ENCODE peak calls at places on chromosomes 5 and 9, in four cellular contexts. One of them, this sample, is unnamed.

GRCh38 chr5:132813599-132814440 is 718 bp downstream of the SOWAHA start:
- DNase-seq in H1: peak; percentile 80
- DNase-seq in activated CD4-positive, alpha-beta memory T cell treated with anti-CD3 and anti-CD28 coated beads for 36 hours: peak; percentile 45
- DNase-seq in CD8-positive, alpha-beta T cell: no peak
- DNase-seq in this sample: no peak

GRCh38 chr5:10797246-10797645 is 36.2 kb upstream of the DAP start:
- DNase-seq in activated CD4-positive, alpha-beta memory T cell treated with anti-CD3 and anti-CD28 coated beads for 36 hours: no peak
- DNase-seq in H1: no peak
- DNase-seq in CD8-positive, alpha-beta T cell: no peak
- DNase-seq in this sample: no peak

GRCh38 chr9:113988951-113989780 is 88.9 kb downstream of the AMBP start:
- DNase-seq in H1: no peak
- DNase-seq in CD8-positive, alpha-beta T cell: no peak
- DNase-seq in activated CD4-positive, alpha-beta memory T cell treated with anti-CD3 and anti-CD28 coated beads for 36 hours: no peak
- DNase-seq in this sample: no peak

GRCh38 chr9:106862115-106862945 is 636 bp upstream of the ZNF462 start:
- DNase-seq in activated CD4-positive, alpha-beta memory T cell treated with anti-CD3 and anti-CD28 coated beads for 36 hours: no peak
- DNase-seq in CD8-positive, alpha-beta T cell: no peak
- DNase-seq in H1: peak; percentile 61
- DNase-seq in this sample: no peak

GRCh38 chr9:130772185-130772584 is 62.9 kb upstream of the ABL1 start:
- DNase-seq in activated CD4-positive, alpha-beta memory T cell treated with anti-CD3 and anti-CD28 coated beads for 36 hours: no peak
- DNase-seq in CD8-positive, alpha-beta T cell: no peak
- DNase-seq in H1: no peak
- DNase-seq in this sample: no peak

GRCh38 chr5:1437876-1438559 is 7.2 kb downstream of the SLC6A3 start:
- DNase-seq in H1: no peak
- DNase-seq in CD8-positive, alpha-beta T cell: no peak
- DNase-seq in activated CD4-positive, alpha-beta memory T cell treated with anti-CD3 and anti-CD28 coated beads for 36 hours: no peak
- DNase-seq in this sample: no peak

GRCh38 chr5:1122511-1123284 is 10.8 kb upstream of the SLC12A7 start:
- DNase-seq in activated CD4-positive, alpha-beta memory T cell treated with anti-CD3 and anti-CD28 coated beads for 36 hours: no peak
- DNase-seq in H1: no peak
- DNase-seq in CD8-positive, alpha-beta T cell: no peak
- DNase-seq in this sample: no peak

GRCh38 chr5:62340392-62340791 is 34.4 kb downstream of the KIF2A start:
- DNase-seq in H1: no peak
- DNase-seq in CD8-positive, alpha-beta T cell: no peak
- DNase-seq in activated CD4-positive, alpha-beta memory T cell treated with anti-CD3 and anti-CD28 coated beads for 36 hours: no peak
- DNase-seq in this sample: no peak

GRCh38 chr5:73867344-73868335 is 241.6 kb downstream of the ARHGEF28 start:
- DNase-seq in CD8-positive, alpha-beta T cell: no peak
- DNase-seq in H1: no peak
- DNase-seq in activated CD4-positive, alpha-beta memory T cell treated with anti-CD3 and anti-CD28 coated beads for 36 hours: no peak
- DNase-seq in this sample: no peak

GRCh38 chr5:177440211-177440989 is 6.2 kb upstream of the PRR7 start:
- DNase-seq in CD8-positive, alpha-beta T cell: no peak
- DNase-seq in activated CD4-positive, alpha-beta memory T cell treated with anti-CD3 and anti-CD28 coated beads for 36 hours: peak; percentile 86
- DNase-seq in H1: no peak
- DNase-seq in this sample: no peak

GRCh38 chr5:40578501-40579451 is 100.9 kb upstream of the PTGER4 start:
- DNase-seq in CD8-positive, alpha-beta T cell: no peak
- DNase-seq in H1: no peak
- DNase-seq in activated CD4-positive, alpha-beta memory T cell treated with anti-CD3 and anti-CD28 coated beads for 36 hours: peak; percentile 86
- DNase-seq in this sample: no peak

GRCh38 chr5:168553377-168554130 is 24.4 kb downstream of the FBLL1 start:
- DNase-seq in CD8-positive, alpha-beta T cell: no peak
- DNase-seq in activated CD4-positive, alpha-beta memory T cell treated with anti-CD3 and anti-CD28 coated beads for 36 hours: no peak
- DNase-seq in H1: no peak
- DNase-seq in this sample: no peak

GRCh38 chr9:121300283-121301119 is 32.5 kb downstream of the GSN start:
- DNase-seq in activated CD4-positive, alpha-beta memory T cell treated with anti-CD3 and anti-CD28 coated beads for 36 hours: no peak
- DNase-seq in CD8-positive, alpha-beta T cell: no peak
- DNase-seq in H1: no peak
- DNase-seq in this sample: no peak

GRCh38 chr9:69071059-69071458 is 35.5 kb downstream of the FXN start:
- DNase-seq in CD8-positive, alpha-beta T cell: no peak
- DNase-seq in H1: no peak
- DNase-seq in activated CD4-positive, alpha-beta memory T cell treated with anti-CD3 and anti-CD28 coated beads for 36 hours: no peak
- DNase-seq in this sample: no peak

GRCh38 chr5:15321771-15322170 is 178.2 kb upstream of the FBXL7 start:
- DNase-seq in activated CD4-positive, alpha-beta memory T cell treated with anti-CD3 and anti-CD28 coated beads for 36 hours: no peak
- DNase-seq in CD8-positive, alpha-beta T cell: no peak
- DNase-seq in H1: no peak
- DNase-seq in this sample: no peak

GRCh38 chr5:163373401-163374066 is 63.9 kb upstream of the CCNG1 start:
- DNase-seq in CD8-positive, alpha-beta T cell: no peak
- DNase-seq in activated CD4-positive, alpha-beta memory T cell treated with anti-CD3 and anti-CD28 coated beads for 36 hours: no peak
- DNase-seq in H1: no peak
- DNase-seq in this sample: no peak

GRCh38 chr9:86300701-86301100 is 18.4 kb upstream of the ISCA1 start:
- DNase-seq in CD8-positive, alpha-beta T cell: no peak
- DNase-seq in activated CD4-positive, alpha-beta memory T cell treated with anti-CD3 and anti-CD28 coated beads for 36 hours: no peak
- DNase-seq in H1: no peak
- DNase-seq in this sample: no peak

GRCh38 chr9:93952784-93953491 is 2.2 kb downstream of the BARX1 start:
- DNase-seq in CD8-positive, alpha-beta T cell: no peak
- DNase-seq in H1: peak; percentile 65
- DNase-seq in activated CD4-positive, alpha-beta memory T cell treated with anti-CD3 and anti-CD28 coated beads for 36 hours: no peak
- DNase-seq in this sample: no peak

GRCh38 chr9:98974994-98975712 is 31.4 kb downstream of the COL15A1 start:
- DNase-seq in CD8-positive, alpha-beta T cell: peak; percentile 72
- DNase-seq in activated CD4-positive, alpha-beta memory T cell treated with anti-CD3 and anti-CD28 coated beads for 36 hours: peak; percentile 87
- DNase-seq in H1: peak; percentile 99
- DNase-seq in this sample: peak; percentile 51

GRCh38 chr9:133125706-133126696 is 5.0 kb upstream of the RALGDS start:
- DNase-seq in H1: no peak
- DNase-seq in CD8-positive, alpha-beta T cell: no peak
- DNase-seq in activated CD4-positive, alpha-beta memory T cell treated with anti-CD3 and anti-CD28 coated beads for 36 hours: peak; percentile 51
- DNase-seq in this sample: no peak

GRCh38 chr9:24071736-24072135 is 245.7 kb upstream of the ELAVL2 start:
- DNase-seq in CD8-positive, alpha-beta T cell: no peak
- DNase-seq in activated CD4-positive, alpha-beta memory T cell treated with anti-CD3 and anti-CD28 coated beads for 36 hours: no peak
- DNase-seq in H1: no peak
- DNase-seq in this sample: no peak

GRCh38 chr5:80958611-80959010 is 1.6 kb upstream of the RASGRF2 start:
- DNase-seq in H1: no peak
- DNase-seq in activated CD4-positive, alpha-beta memory T cell treated with anti-CD3 and anti-CD28 coated beads for 36 hours: no peak
- DNase-seq in CD8-positive, alpha-beta T cell: no peak
- DNase-seq in this sample: no peak

GRCh38 chr9:128902351-128903078 is 18.3 kb upstream of the PHYHD1 start:
- DNase-seq in H1: no peak
- DNase-seq in CD8-positive, alpha-beta T cell: peak; percentile 92
- DNase-seq in activated CD4-positive, alpha-beta memory T cell treated with anti-CD3 and anti-CD28 coated beads for 36 hours: peak; percentile 92
- DNase-seq in this sample: no peak

GRCh38 chr5:133844836-133845235 is 123.6 kb downstream of the C5orf15 start:
- DNase-seq in H1: no peak
- DNase-seq in activated CD4-positive, alpha-beta memory T cell treated with anti-CD3 and anti-CD28 coated beads for 36 hours: no peak
- DNase-seq in CD8-positive, alpha-beta T cell: no peak
- DNase-seq in this sample: no peak

GRCh38 chr9:33431420-33431819 is 16.0 kb downstream of the AQP3 start:
- DNase-seq in CD8-positive, alpha-beta T cell: no peak
- DNase-seq in H1: no peak
- DNase-seq in activated CD4-positive, alpha-beta memory T cell treated with anti-CD3 and anti-CD28 coated beads for 36 hours: no peak
- DNase-seq in this sample: no peak

GRCh38 chr9:38112010-38112409 is 43.0 kb upstream of the SHB start:
- DNase-seq in H1: no peak
- DNase-seq in CD8-positive, alpha-beta T cell: no peak
- DNase-seq in activated CD4-positive, alpha-beta memory T cell treated with anti-CD3 and anti-CD28 coated beads for 36 hours: no peak
- DNase-seq in this sample: no peak

GRCh38 chr9:76321185-76321828 is 72.9 kb downstream of the RFK start:
- DNase-seq in activated CD4-positive, alpha-beta memory T cell treated with anti-CD3 and anti-CD28 coated beads for 36 hours: no peak
- DNase-seq in H1: no peak
- DNase-seq in CD8-positive, alpha-beta T cell: no peak
- DNase-seq in this sample: no peak

GRCh38 chr9:23088932-23089364 is 642.3 kb downstream of the DMRTA1 start:
- DNase-seq in H1: peak; percentile 71
- DNase-seq in activated CD4-positive, alpha-beta memory T cell treated with anti-CD3 and anti-CD28 coated beads for 36 hours: no peak
- DNase-seq in CD8-positive, alpha-beta T cell: no peak
- DNase-seq in this sample: no peak

GRCh38 chr9:22147818-22148573 is 138.9 kb upstream of the CDKN2B start:
- DNase-seq in CD8-positive, alpha-beta T cell: no peak
- DNase-seq in activated CD4-positive, alpha-beta memory T cell treated with anti-CD3 and anti-CD28 coated beads for 36 hours: peak; percentile 24
- DNase-seq in H1: no peak
- DNase-seq in this sample: no peak

GRCh38 chr5:83199126-83199525 is 121.8 kb downstream of the XRCC4 start:
- DNase-seq in CD8-positive, alpha-beta T cell: no peak
- DNase-seq in H1: no peak
- DNase-seq in activated CD4-positive, alpha-beta memory T cell treated with anti-CD3 and anti-CD28 coated beads for 36 hours: no peak
- DNase-seq in this sample: no peak

GRCh38 chr9:96418920-96419690 is 935 bp upstream of the ZNF367 start:
- DNase-seq in H1: peak; percentile 85
- DNase-seq in activated CD4-positive, alpha-beta memory T cell treated with anti-CD3 and anti-CD28 coated beads for 36 hours: peak; percentile 74
- DNase-seq in CD8-positive, alpha-beta T cell: peak; percentile 48
- DNase-seq in this sample: peak; percentile 66

This sample was measured in NCI-H1105.